ENCODE peak calls at places on chromosomes 16 and 17, in four cellular contexts. One of them, this sample, is unnamed.

GRCh38 chr17:57574040-57574513 is 171.0 kb downstream of the CCDC182 start:
- DNase-seq in Panc1: no peak
- DNase-seq in HepG2: no peak
- DNase-seq in stomach: no peak
- DNase-seq in this sample: no peak

GRCh38 chr16:27779719-27780161 is 229.8 kb downstream of the KATNIP start:
- DNase-seq in Panc1: no peak
- DNase-seq in HepG2: peak; percentile 42
- DNase-seq in stomach: peak; percentile 28
- DNase-seq in this sample: no peak

GRCh38 chr17:80510772-80511171 is 33.9 kb upstream of the RPTOR start:
- DNase-seq in Panc1: no peak
- DNase-seq in HepG2: no peak
- DNase-seq in stomach: no peak
- DNase-seq in this sample: no peak

GRCh38 chr17:78828470-78829185 is 12.0 kb downstream of the USP36 start:
- DNase-seq in Panc1: no peak
- DNase-seq in HepG2: no peak
- DNase-seq in stomach: no peak
- DNase-seq in this sample: no peak

GRCh38 chr16:12320298-12320706 is 343.8 kb downstream of the SNX29 start:
- DNase-seq in Panc1: no peak
- DNase-seq in HepG2: no peak
- DNase-seq in stomach: no peak
- DNase-seq in this sample: no peak

GRCh38 chr16:17827313-17827712 is 356.6 kb upstream of the XYLT1 start:
- DNase-seq in Panc1: no peak
- DNase-seq in HepG2: no peak
- DNase-seq in stomach: no peak
- DNase-seq in this sample: no peak

GRCh38 chr17:81049973-81050551 is 15.1 kb downstream of the BAIAP2 start:
- DNase-seq in Panc1: no peak
- DNase-seq in HepG2: no peak
- DNase-seq in stomach: peak; percentile 89
- DNase-seq in this sample: no peak

GRCh38 chr17:53118948-53119347 is 703.8 kb upstream of the KIF2B start:
- DNase-seq in Panc1: no peak
- DNase-seq in HepG2: no peak
- DNase-seq in stomach: no peak
- DNase-seq in this sample: no peak

GRCh38 chr16:11181889-11182279 is 74.1 kb downstream of the SOCS1 start:
- DNase-seq in Panc1: no peak
- DNase-seq in HepG2: no peak
- DNase-seq in stomach: no peak
- DNase-seq in this sample: no peak

GRCh38 chr17:77606146-77606864 is 352.2 kb upstream of the TNRC6C start:
- DNase-seq in Panc1: no peak
- DNase-seq in HepG2: no peak
- DNase-seq in stomach: no peak
- DNase-seq in this sample: no peak

GRCh38 chr16:78122774-78123315 is 23.4 kb downstream of the WWOX start:
- DNase-seq in Panc1: peak; percentile 20
- DNase-seq in HepG2: peak; percentile 75
- DNase-seq in stomach: no peak
- DNase-seq in this sample: no peak

GRCh38 chr17:31604936-31605335 is 213.5 kb downstream of the RAB11FIP4 start:
- DNase-seq in Panc1: no peak
- DNase-seq in HepG2: no peak
- DNase-seq in stomach: no peak
- DNase-seq in this sample: no peak

GRCh38 chr16:20910781-20911321 is 10.3 kb downstream of the LYRM1 start:
- DNase-seq in Panc1: no peak
- DNase-seq in HepG2: no peak
- DNase-seq in stomach: no peak
- DNase-seq in this sample: no peak

GRCh38 chr16:2462031-2462866 is 2.3 kb downstream of the TEDC2 start:
- DNase-seq in Panc1: no peak
- DNase-seq in HepG2: no peak
- DNase-seq in stomach: no peak
- DNase-seq in this sample: no peak

GRCh38 chr17:4897198-4897657 is 2.1 kb upstream of the C17orf107 start:
- DNase-seq in Panc1: no peak
- DNase-seq in HepG2: no peak
- DNase-seq in stomach: no peak
- DNase-seq in this sample: no peak

GRCh38 chr16:86917471-86918365 is 339.4 kb downstream of the FOXL1 start:
- DNase-seq in Panc1: no peak
- DNase-seq in HepG2: no peak
- DNase-seq in stomach: no peak
- DNase-seq in this sample: no peak

GRCh38 chr17:30092886-30093285 is 23.7 kb upstream of the NSRP1 start:
- DNase-seq in Panc1: no peak
- DNase-seq in HepG2: no peak
- DNase-seq in stomach: no peak
- DNase-seq in this sample: no peak

GRCh38 chr16:85695196-85696128 is 6.7 kb upstream of the GINS2 start:
- DNase-seq in Panc1: no peak
- DNase-seq in HepG2: no peak
- DNase-seq in stomach: no peak
- DNase-seq in this sample: no peak

GRCh38 chr17:63997341-63998048 is 656 bp upstream of the PRR29 start:
- DNase-seq in Panc1: no peak
- DNase-seq in HepG2: no peak
- DNase-seq in stomach: no peak
- DNase-seq in this sample: no peak

GRCh38 chr16:1938910-1939309 is 4.1 kb downstream of the MSRB1 start:
- DNase-seq in Panc1: no peak
- DNase-seq in HepG2: no peak
- DNase-seq in stomach: no peak
- DNase-seq in this sample: no peak

GRCh38 chr17:50094753-50095616 is at the start of gene PDK2:
- DNase-seq in Panc1: no peak
- DNase-seq in HepG2: peak; percentile 95
- DNase-seq in stomach: peak; percentile 98
- DNase-seq in this sample: no peak

GRCh38 chr17:78502611-78503148 is 74.5 kb downstream of the DNAH17 start:
- DNase-seq in Panc1: no peak
- DNase-seq in HepG2: no peak
- DNase-seq in stomach: no peak
- DNase-seq in this sample: no peak

GRCh38 chr17:50059256-50059655 is 3.3 kb downstream of the ITGA3 start:
- DNase-seq in Panc1: no peak
- DNase-seq in HepG2: no peak
- DNase-seq in stomach: peak; percentile 64
- DNase-seq in this sample: no peak

GRCh38 chr16:82655315-82655714 is 28.5 kb downstream of the CDH13 start:
- DNase-seq in Panc1: no peak
- DNase-seq in HepG2: no peak
- DNase-seq in stomach: peak; percentile 36
- DNase-seq in this sample: no peak

GRCh38 chr16:82658796-82659195 is 32.0 kb downstream of the CDH13 start:
- DNase-seq in Panc1: no peak
- DNase-seq in HepG2: no peak
- DNase-seq in stomach: no peak
- DNase-seq in this sample: no peak

GRCh38 chr16:82657786-82658185 is 31.0 kb downstream of the CDH13 start:
- DNase-seq in Panc1: no peak
- DNase-seq in HepG2: no peak
- DNase-seq in stomach: no peak
- DNase-seq in this sample: no peak

GRCh38 chr16:82655720-82656500 is 29.1 kb downstream of the CDH13 start:
- DNase-seq in Panc1: no peak
- DNase-seq in HepG2: no peak
- DNase-seq in stomach: no peak
- DNase-seq in this sample: no peak

DNA sequence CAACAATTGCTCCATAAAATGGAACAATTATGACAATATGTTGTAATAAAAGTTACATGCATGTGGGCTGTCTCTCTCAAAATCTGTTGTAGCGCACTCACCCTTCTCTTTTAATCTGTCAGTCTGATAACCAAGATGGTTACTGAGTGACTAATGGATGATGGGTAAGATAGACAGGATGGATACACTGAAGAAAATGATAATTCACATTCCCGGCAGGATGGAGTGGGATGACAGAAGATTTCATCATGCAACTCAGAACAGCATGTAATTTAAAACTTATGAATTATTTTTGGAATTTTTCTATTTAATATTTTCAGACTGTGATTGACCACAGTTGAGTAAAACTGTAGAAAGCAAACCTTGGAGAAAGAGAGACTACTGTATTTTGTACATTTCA is 30.5 kb downstream of the CDH13 start:
- DNase-seq in Panc1: no peak
- DNase-seq in HepG2: no peak
- DNase-seq in stomach: no peak
- DNase-seq in this sample: no peak
- TF ChIP-seq POLR2AphosphoS5 in Panc1: no peak
- TF ChIP-seq POLR2AphosphoS5 in HepG2: no peak
- TF ChIP-seq POLR2AphosphoS5 in stomach: no peak
- TF ChIP-seq POLR2AphosphoS5 in this sample: no peak

GRCh38 chr17:17872468-17873345 is 35.9 kb upstream of the SREBF1 start:
- DNase-seq in Panc1: no peak
- DNase-seq in HepG2: no peak
- DNase-seq in stomach: no peak
- DNase-seq in this sample: no peak
- H3K4me1 ChIP-seq in Panc1: no peaks in the 10 kb centered on the region
- H3K4me1 ChIP-seq in HepG2: peaks cover 9% of the 10 kb centered on the region
- H3K4me1 ChIP-seq in stomach: peaks cover 17% of the 10 kb centered on the region
- H3K4me1 ChIP-seq in this sample: peaks cover 34% of the 10 kb centered on the region

DNA sequence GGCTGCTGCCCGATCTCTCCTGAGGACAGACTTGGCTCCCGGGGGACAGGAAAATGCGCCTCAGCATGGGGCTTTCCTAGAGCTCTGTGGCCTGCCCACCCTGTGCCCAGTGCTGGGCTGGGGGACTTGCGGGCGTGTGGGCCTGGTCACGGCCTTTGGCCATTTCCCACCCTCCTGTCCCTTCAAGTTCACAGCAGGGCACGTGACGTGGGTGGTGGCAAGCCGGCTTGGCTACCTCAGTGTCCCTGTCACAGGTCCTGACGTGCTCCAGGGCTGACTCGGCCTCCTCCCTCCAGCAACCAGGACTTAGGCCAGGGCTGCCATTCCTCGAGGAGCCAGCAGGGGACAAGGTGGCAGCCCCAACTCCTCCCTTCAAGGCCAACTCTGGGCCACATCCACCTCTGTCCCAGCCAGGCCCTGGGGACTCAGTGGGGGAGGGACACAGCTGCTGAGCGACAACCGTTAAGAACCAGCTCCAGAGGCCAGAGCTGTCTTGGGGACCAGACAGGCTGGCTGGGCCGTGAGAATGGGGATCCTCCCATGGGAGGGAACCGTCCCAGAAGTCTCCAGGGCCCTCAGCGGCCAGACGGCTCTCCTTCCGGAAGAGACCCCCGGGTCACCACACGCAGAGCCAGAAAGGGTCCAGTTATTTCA is 981 bp upstream of the UNC13D start:
- DNase-seq in Panc1: peak; percentile 47
- DNase-seq in HepG2: peak; percentile 86
- DNase-seq in stomach: peak; percentile 93
- DNase-seq in this sample: no peak
- TF ChIP-seq POLR2AphosphoS5 in Panc1: peak; percentile 56
- TF ChIP-seq POLR2AphosphoS5 in HepG2: peak; percentile 59
- TF ChIP-seq POLR2AphosphoS5 in stomach: peak; percentile 56
- TF ChIP-seq POLR2AphosphoS5 in this sample: peak; percentile 61

DNA sequence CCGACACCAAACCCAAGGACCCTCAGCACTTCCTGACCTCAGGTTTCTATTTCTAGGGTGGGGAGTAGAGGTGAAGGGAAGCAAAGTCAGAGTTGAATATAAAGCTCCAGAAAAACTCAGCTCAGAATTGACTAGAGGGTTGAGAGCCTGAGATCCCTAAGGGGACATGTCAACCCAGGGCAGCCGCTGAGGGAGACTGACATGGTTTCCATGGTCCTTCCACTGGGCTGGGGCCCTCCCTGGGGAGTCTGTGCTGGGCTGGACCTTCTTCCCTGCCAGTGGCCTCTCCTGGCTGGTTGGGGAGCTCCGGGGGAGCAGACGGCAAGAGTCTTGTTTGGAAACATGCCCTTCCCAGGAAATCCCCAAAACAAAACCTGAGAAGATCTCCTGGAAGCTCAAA is 121.3 kb downstream of the METRNL start:
- DNase-seq in Panc1: no peak
- DNase-seq in HepG2: no peak
- DNase-seq in stomach: no peak
- DNase-seq in this sample: no peak
- H3K4me1 ChIP-seq in Panc1: no peaks in the 10 kb centered on the region
- H3K4me1 ChIP-seq in HepG2: peaks cover 15% of the 10 kb centered on the region
- H3K4me1 ChIP-seq in stomach: peaks cover 15% of the 10 kb centered on the region
- H3K4me1 ChIP-seq in this sample: peaks cover 77% of the 10 kb centered on the region

DNA sequence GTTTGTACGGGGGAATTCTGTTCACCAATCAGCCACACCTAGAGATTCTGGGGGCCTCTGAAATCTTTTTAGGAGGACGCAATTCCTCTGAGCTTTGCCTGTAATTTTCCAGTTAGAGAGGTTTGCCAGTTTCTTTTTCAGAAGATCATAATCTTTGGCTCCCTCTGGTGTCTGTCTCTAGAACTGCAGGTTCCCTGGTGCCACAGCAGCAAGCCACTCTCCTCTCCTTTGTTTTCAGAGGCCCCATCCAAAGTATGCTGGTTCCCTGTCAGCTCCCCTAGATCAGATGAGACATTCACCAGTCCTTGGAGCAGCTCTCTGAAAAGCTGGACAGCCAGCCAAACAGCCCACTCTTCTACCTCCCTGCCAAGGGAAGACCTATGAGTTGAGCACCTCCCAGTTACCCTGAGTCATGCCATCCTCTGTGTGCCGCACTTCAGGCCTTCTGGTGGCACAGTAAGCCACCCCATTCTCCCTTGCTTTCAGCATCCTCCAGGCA is 36.1 kb downstream of the RNF112 start:
- DNase-seq in Panc1: peak; percentile 69
- DNase-seq in HepG2: peak; percentile 66
- DNase-seq in stomach: peak; percentile 73
- DNase-seq in this sample: no peak
- TF ChIP-seq POLR2AphosphoS5 in Panc1: no peak
- TF ChIP-seq POLR2AphosphoS5 in HepG2: no peak
- TF ChIP-seq POLR2AphosphoS5 in stomach: no peak
- TF ChIP-seq POLR2AphosphoS5 in this sample: no peak

This sample was measured in vagina.